ENCODE peak calls at places on chromosomes 7 and 10, in four cellular contexts. One of them, this sample, is unnamed.

GRCh38 chr10:71766717-71767419 is 6.5 kb downstream of the VSIR start:
- DNase-seq in activated CD8-positive, alpha-beta memory T cell treated with anti-CD3 and anti-CD28 coated beads, Interleukin-2, amount 10 ng/mL, durations not matched to agents 7 days and 5 days: peak
- DNase-seq in skeletal muscle cell: peak
- DNase-seq in endothelial cell: no peak
- DNase-seq in this sample: no peak

GRCh38 chr7:22723642-22724041 is 3.4 kb upstream of the IL6 start:
- DNase-seq in activated CD8-positive, alpha-beta memory T cell treated with anti-CD3 and anti-CD28 coated beads, Interleukin-2, amount 10 ng/mL, durations not matched to agents 7 days and 5 days: no peak
- DNase-seq in skeletal muscle cell: no peak
- DNase-seq in endothelial cell: no peak
- DNase-seq in this sample: no peak

GRCh38 chr7:116447980-116448839 is 51.3 kb upstream of the CAV2 start:
- DNase-seq in activated CD8-positive, alpha-beta memory T cell treated with anti-CD3 and anti-CD28 coated beads, Interleukin-2, amount 10 ng/mL, durations not matched to agents 7 days and 5 days: no peak
- DNase-seq in skeletal muscle cell: no peak
- DNase-seq in endothelial cell: no peak
- DNase-seq in this sample: no peak

GRCh38 chr7:76372984-76373833 is 14.4 kb upstream of the YWHAG start:
- DNase-seq in activated CD8-positive, alpha-beta memory T cell treated with anti-CD3 and anti-CD28 coated beads, Interleukin-2, amount 10 ng/mL, durations not matched to agents 7 days and 5 days: no peak
- DNase-seq in skeletal muscle cell: no peak
- DNase-seq in endothelial cell: no peak
- DNase-seq in this sample: no peak

GRCh38 chr10:64732372-64732715 is 1211.1 kb downstream of the REEP3 start:
- DNase-seq in activated CD8-positive, alpha-beta memory T cell treated with anti-CD3 and anti-CD28 coated beads, Interleukin-2, amount 10 ng/mL, durations not matched to agents 7 days and 5 days: no peak
- DNase-seq in skeletal muscle cell: no peak
- DNase-seq in endothelial cell: no peak
- DNase-seq in this sample: no peak

GRCh38 chr10:70461397-70462348 is 16.9 kb upstream of the PALD1 start:
- DNase-seq in activated CD8-positive, alpha-beta memory T cell treated with anti-CD3 and anti-CD28 coated beads, Interleukin-2, amount 10 ng/mL, durations not matched to agents 7 days and 5 days: peak
- DNase-seq in skeletal muscle cell: no peak
- DNase-seq in endothelial cell: peak
- DNase-seq in this sample: no peak

GRCh38 chr7:24702674-24703235 is 54.5 kb downstream of the GSDME start:
- DNase-seq in activated CD8-positive, alpha-beta memory T cell treated with anti-CD3 and anti-CD28 coated beads, Interleukin-2, amount 10 ng/mL, durations not matched to agents 7 days and 5 days: no peak
- DNase-seq in skeletal muscle cell: no peak
- DNase-seq in endothelial cell: no peak
- DNase-seq in this sample: no peak

GRCh38 chr10:514137-514671 is 175.3 kb downstream of the DIP2C start:
- DNase-seq in activated CD8-positive, alpha-beta memory T cell treated with anti-CD3 and anti-CD28 coated beads, Interleukin-2, amount 10 ng/mL, durations not matched to agents 7 days and 5 days: no peak
- DNase-seq in skeletal muscle cell: no peak
- DNase-seq in endothelial cell: no peak
- DNase-seq in this sample: no peak